ENCODE peak calls at places on chromosomes 16 and 17, in nine cellular contexts. One of them, this sample, is unnamed.

GRCh38 chr16:13552960-13553257 is 367.0 kb upstream of the ERCC4 start:
- DNase-seq in neural crest cell: no peak
- DNase-seq in AG04449: no peak
- DNase-seq in HCT116: no peak
- DNase-seq in AG04450: no peak
- DNase-seq in astrocyte of the cerebellum: no peak
- DNase-seq in transverse colon: no peak
- DNase-seq in HFF-Myc: no peak
- DNase-seq in bronchial epithelial cell: no peak
- DNase-seq in this sample: no peak

GRCh38 chr16:53089434-53090270 is 34.9 kb downstream of the CHD9 start:
- DNase-seq in neural crest cell: no peak
- DNase-seq in AG04449: no peak
- DNase-seq in HCT116: no peak
- DNase-seq in AG04450: no peak
- DNase-seq in astrocyte of the cerebellum: peak
- DNase-seq in transverse colon: no peak
- DNase-seq in HFF-Myc: no peak
- DNase-seq in bronchial epithelial cell: no peak
- DNase-seq in this sample: no peak

GRCh38 chr16:84177740-84178070 is 9.2 kb downstream of the TAF1C start:
- DNase-seq in neural crest cell: no peak
- DNase-seq in AG04449: peak
- DNase-seq in HCT116: no peak
- DNase-seq in AG04450: peak
- DNase-seq in astrocyte of the cerebellum: no peak
- DNase-seq in transverse colon: no peak
- DNase-seq in HFF-Myc: no peak
- DNase-seq in bronchial epithelial cell: peak
- DNase-seq in this sample: no peak

GRCh38 chr17:55625516-55625915 is 97.1 kb downstream of the TMEM100 start:
- DNase-seq in neural crest cell: no peak
- DNase-seq in AG04449: no peak
- DNase-seq in HCT116: no peak
- DNase-seq in AG04450: no peak
- DNase-seq in astrocyte of the cerebellum: no peak
- DNase-seq in transverse colon: no peak
- DNase-seq in HFF-Myc: no peak
- DNase-seq in bronchial epithelial cell: no peak
- DNase-seq in this sample: no peak

GRCh38 chr16:20023190-20023589 is 50.5 kb downstream of the GPR139 start:
- DNase-seq in neural crest cell: peak
- DNase-seq in AG04449: no peak
- DNase-seq in HCT116: no peak
- DNase-seq in AG04450: no peak
- DNase-seq in astrocyte of the cerebellum: peak
- DNase-seq in transverse colon: no peak
- DNase-seq in HFF-Myc: no peak
- DNase-seq in bronchial epithelial cell: peak
- DNase-seq in this sample: no peak

GRCh38 chr17:39740357-39741111 is 2.8 kb downstream of the GRB7 start:
- DNase-seq in neural crest cell: no peak
- DNase-seq in AG04449: no peak
- DNase-seq in HCT116: peak
- DNase-seq in AG04450: no peak
- DNase-seq in astrocyte of the cerebellum: no peak
- DNase-seq in transverse colon: peak
- DNase-seq in HFF-Myc: no peak
- DNase-seq in bronchial epithelial cell: peak
- DNase-seq in this sample: no peak

GRCh38 chr17:81648013-81648706 is 8.2 kb downstream of the PDE6G start:
- DNase-seq in neural crest cell: no peak
- DNase-seq in AG04449: no peak
- DNase-seq in HCT116: no peak
- DNase-seq in AG04450: no peak
- DNase-seq in astrocyte of the cerebellum: no peak
- DNase-seq in transverse colon: no peak
- DNase-seq in HFF-Myc: no peak
- DNase-seq in bronchial epithelial cell: no peak
- DNase-seq in this sample: no peak

GRCh38 chr16:55152875-55153390 is 171.1 kb upstream of the IRX6 start:
- DNase-seq in neural crest cell: no peak
- DNase-seq in AG04449: no peak
- DNase-seq in HCT116: no peak
- DNase-seq in AG04450: no peak
- DNase-seq in astrocyte of the cerebellum: no peak
- DNase-seq in transverse colon: no peak
- DNase-seq in HFF-Myc: no peak
- DNase-seq in bronchial epithelial cell: peak
- DNase-seq in this sample: no peak

GRCh38 chr16:14140916-14141315 is 69.8 kb downstream of the MRTFB start:
- DNase-seq in neural crest cell: no peak
- DNase-seq in AG04449: no peak
- DNase-seq in HCT116: no peak
- DNase-seq in AG04450: no peak
- DNase-seq in astrocyte of the cerebellum: no peak
- DNase-seq in transverse colon: no peak
- DNase-seq in HFF-Myc: no peak
- DNase-seq in bronchial epithelial cell: no peak
- DNase-seq in this sample: no peak

GRCh38 chr17:60167095-60167741 is 17.4 kb downstream of the CA4 start:
- DNase-seq in neural crest cell: no peak
- DNase-seq in AG04449: no peak
- DNase-seq in HCT116: no peak
- DNase-seq in AG04450: no peak
- DNase-seq in astrocyte of the cerebellum: no peak
- DNase-seq in transverse colon: no peak
- DNase-seq in HFF-Myc: no peak
- DNase-seq in bronchial epithelial cell: peak
- DNase-seq in this sample: no peak

GRCh38 chr16:84518804-84519341 is 14.4 kb upstream of the MEAK7 start:
- DNase-seq in neural crest cell: no peak
- DNase-seq in AG04449: no peak
- DNase-seq in HCT116: no peak
- DNase-seq in AG04450: no peak
- DNase-seq in astrocyte of the cerebellum: no peak
- DNase-seq in transverse colon: peak
- DNase-seq in HFF-Myc: no peak
- DNase-seq in bronchial epithelial cell: no peak
- DNase-seq in this sample: no peak

GRCh38 chr16:19384656-19385055 is 33.0 kb upstream of the TMC5 start:
- DNase-seq in neural crest cell: no peak
- DNase-seq in AG04449: no peak
- DNase-seq in HCT116: peak
- DNase-seq in AG04450: no peak
- DNase-seq in astrocyte of the cerebellum: no peak
- DNase-seq in transverse colon: peak
- DNase-seq in HFF-Myc: no peak
- DNase-seq in bronchial epithelial cell: peak
- DNase-seq in this sample: no peak

GRCh38 chr17:73255671-73256181 is 6.0 kb downstream of the CPSF4L start:
- DNase-seq in neural crest cell: peak
- DNase-seq in AG04449: no peak
- DNase-seq in HCT116: peak
- DNase-seq in AG04450: no peak
- DNase-seq in astrocyte of the cerebellum: no peak
- DNase-seq in transverse colon: peak
- DNase-seq in HFF-Myc: no peak
- DNase-seq in bronchial epithelial cell: peak
- DNase-seq in this sample: no peak

GRCh38 chr16:11586856-11587642 is at the start of gene LITAF:
- DNase-seq in neural crest cell: peak
- DNase-seq in AG04449: no peak
- DNase-seq in HCT116: no peak
- DNase-seq in AG04450: no peak
- DNase-seq in astrocyte of the cerebellum: no peak
- DNase-seq in transverse colon: peak
- DNase-seq in HFF-Myc: no peak
- DNase-seq in bronchial epithelial cell: no peak
- DNase-seq in this sample: no peak
- TF ChIP-seq CTCF in neural crest cell: no peak
- TF ChIP-seq CTCF in AG04449: no peak
- TF ChIP-seq CTCF in HCT116: no peak
- TF ChIP-seq CTCF in AG04450: no peak
- TF ChIP-seq CTCF in astrocyte of the cerebellum: no peak
- TF ChIP-seq CTCF in transverse colon: no peak
- TF ChIP-seq CTCF in HFF-Myc: no peak
- TF ChIP-seq CTCF in bronchial epithelial cell: peak
- TF ChIP-seq CTCF in this sample: no peak

GRCh38 chr16:56279914-56280313 is 88.6 kb downstream of the GNAO1 start:
- DNase-seq in neural crest cell: no peak
- DNase-seq in AG04449: no peak
- DNase-seq in HCT116: no peak
- DNase-seq in AG04450: no peak
- DNase-seq in astrocyte of the cerebellum: no peak
- DNase-seq in transverse colon: no peak
- DNase-seq in HFF-Myc: no peak
- DNase-seq in bronchial epithelial cell: no peak
- DNase-seq in this sample: no peak

GRCh38 chr16:56282455-56282854 is 91.2 kb downstream of the GNAO1 start:
- DNase-seq in neural crest cell: no peak
- DNase-seq in AG04449: no peak
- DNase-seq in HCT116: no peak
- DNase-seq in AG04450: no peak
- DNase-seq in astrocyte of the cerebellum: no peak
- DNase-seq in transverse colon: no peak
- DNase-seq in HFF-Myc: no peak
- DNase-seq in bronchial epithelial cell: no peak
- DNase-seq in this sample: no peak

GRCh38 chr16:56279132-56279531 is 87.8 kb downstream of the GNAO1 start:
- DNase-seq in neural crest cell: no peak
- DNase-seq in AG04449: no peak
- DNase-seq in HCT116: no peak
- DNase-seq in AG04450: no peak
- DNase-seq in astrocyte of the cerebellum: no peak
- DNase-seq in transverse colon: peak
- DNase-seq in HFF-Myc: no peak
- DNase-seq in bronchial epithelial cell: peak
- DNase-seq in this sample: no peak

GRCh38 chr16:56278196-56278855 is 87.0 kb downstream of the GNAO1 start:
- DNase-seq in neural crest cell: no peak
- DNase-seq in AG04449: no peak
- DNase-seq in HCT116: no peak
- DNase-seq in AG04450: no peak
- DNase-seq in astrocyte of the cerebellum: no peak
- DNase-seq in transverse colon: no peak
- DNase-seq in HFF-Myc: no peak
- DNase-seq in bronchial epithelial cell: no peak
- DNase-seq in this sample: no peak

DNA sequence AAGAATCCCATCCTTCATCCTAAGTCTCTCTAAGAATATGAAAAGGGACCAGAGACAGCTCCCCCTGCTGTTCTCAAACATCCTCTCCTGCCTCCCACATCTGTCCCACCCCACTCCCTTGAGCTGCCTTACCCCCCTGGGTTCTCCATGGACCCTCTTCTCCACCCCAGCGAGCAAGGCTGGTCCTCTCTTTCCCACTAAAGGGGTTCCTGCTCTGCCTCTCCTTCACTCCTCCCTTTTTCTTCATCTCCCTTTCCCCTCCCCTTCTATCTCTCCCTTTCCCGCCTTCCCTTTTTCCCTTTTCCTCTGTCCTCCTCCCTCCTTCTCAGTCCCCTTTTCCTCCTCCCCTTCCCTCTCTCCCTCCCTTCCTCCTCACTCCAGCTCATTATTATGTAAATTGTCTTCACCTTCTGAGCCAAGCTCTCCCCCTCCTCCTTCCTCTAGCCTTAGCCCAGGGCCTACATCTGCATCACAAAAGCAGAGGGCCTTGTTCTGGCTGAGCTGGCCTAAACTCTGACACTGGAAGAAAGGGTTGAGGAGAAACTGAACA is 90.0 kb downstream of the GNAO1 start:
- DNase-seq in neural crest cell: peak
- DNase-seq in AG04449: no peak
- DNase-seq in HCT116: no peak
- DNase-seq in AG04450: no peak
- DNase-seq in astrocyte of the cerebellum: no peak
- DNase-seq in transverse colon: no peak
- DNase-seq in HFF-Myc: no peak
- DNase-seq in bronchial epithelial cell: peak
- DNase-seq in this sample: no peak
- TF ChIP-seq CTCF in neural crest cell: peak
- TF ChIP-seq CTCF in AG04449: peak
- TF ChIP-seq CTCF in HCT116: peak
- TF ChIP-seq CTCF in AG04450: peak
- TF ChIP-seq CTCF in astrocyte of the cerebellum: peak
- TF ChIP-seq CTCF in transverse colon: no peak
- TF ChIP-seq CTCF in HFF-Myc: peak
- TF ChIP-seq CTCF in bronchial epithelial cell: peak
- TF ChIP-seq CTCF in this sample: peak

DNA sequence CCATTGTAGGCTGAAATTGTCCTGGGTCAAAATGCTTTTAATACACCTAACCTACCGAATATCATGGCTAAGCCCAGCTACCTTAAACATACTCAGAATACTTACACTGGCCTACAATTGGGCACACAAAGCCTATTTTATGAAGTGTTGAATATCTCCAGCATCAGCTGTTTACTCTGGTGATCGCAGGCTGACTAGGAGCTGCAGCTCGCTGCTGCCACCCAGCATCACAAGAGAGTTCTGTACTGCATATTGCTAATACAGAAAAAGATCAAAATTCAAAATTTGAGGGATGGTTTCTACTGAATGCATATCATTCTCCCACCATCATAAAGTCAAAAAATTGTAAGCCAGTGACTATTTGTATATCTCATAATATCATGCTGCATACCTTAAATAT is 55.3 kb downstream of the ULK2 start:
- DNase-seq in neural crest cell: no peak
- DNase-seq in AG04449: peak
- DNase-seq in HCT116: no peak
- DNase-seq in AG04450: no peak
- DNase-seq in astrocyte of the cerebellum: no peak
- DNase-seq in transverse colon: no peak
- DNase-seq in HFF-Myc: peak
- DNase-seq in bronchial epithelial cell: no peak
- DNase-seq in this sample: no peak
- TF ChIP-seq CTCF in neural crest cell: no peak
- TF ChIP-seq CTCF in AG04449: peak
- TF ChIP-seq CTCF in HCT116: peak
- TF ChIP-seq CTCF in AG04450: peak
- TF ChIP-seq CTCF in astrocyte of the cerebellum: peak
- TF ChIP-seq CTCF in transverse colon: no peak
- TF ChIP-seq CTCF in HFF-Myc: peak
- TF ChIP-seq CTCF in bronchial epithelial cell: peak
- TF ChIP-seq CTCF in this sample: peak

DNA sequence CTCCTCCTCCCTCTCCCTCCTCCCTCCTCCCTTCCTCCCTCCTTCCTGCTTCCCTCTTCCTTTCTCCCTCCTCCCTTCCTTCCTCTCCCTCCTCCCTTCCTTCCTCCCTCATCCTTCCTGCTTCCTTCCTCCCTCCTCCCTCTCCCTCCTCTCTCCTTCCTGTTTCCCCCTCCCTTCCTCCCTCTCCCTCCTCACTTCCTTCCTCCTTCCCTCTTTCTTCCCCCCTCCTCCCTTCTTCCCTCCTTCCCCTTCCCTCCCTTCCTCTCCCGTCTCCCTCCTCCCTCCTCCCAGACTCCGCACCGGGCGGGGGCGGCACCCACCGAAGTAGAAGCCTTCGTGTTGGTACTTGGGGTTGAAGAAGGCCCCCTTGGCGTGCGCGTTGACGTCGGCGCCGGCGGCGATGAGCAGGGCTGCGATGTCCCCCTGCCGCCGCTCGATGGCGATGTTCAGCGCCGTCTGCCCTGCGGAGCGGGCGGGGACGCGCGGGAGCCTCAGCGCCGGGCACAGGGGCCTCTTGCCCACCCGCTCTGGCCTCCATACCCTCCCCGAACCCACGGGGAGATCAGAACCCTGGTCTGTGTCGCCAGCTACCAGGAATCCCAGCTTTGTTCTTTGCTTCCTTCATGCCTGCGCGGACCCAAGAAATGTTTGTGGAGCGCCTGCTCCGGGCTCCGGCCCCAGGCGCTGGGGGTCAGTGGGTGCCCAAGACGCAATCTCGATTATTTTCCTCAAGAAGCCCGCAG is 22.2 kb downstream of the TRPV3 start:
- DNase-seq in neural crest cell: peak
- DNase-seq in AG04449: no peak
- DNase-seq in HCT116: peak
- DNase-seq in AG04450: no peak
- DNase-seq in astrocyte of the cerebellum: peak
- DNase-seq in transverse colon: peak
- DNase-seq in HFF-Myc: no peak
- DNase-seq in bronchial epithelial cell: peak
- DNase-seq in this sample: no peak
- TF ChIP-seq CTCF in neural crest cell: peak
- TF ChIP-seq CTCF in AG04449: peak
- TF ChIP-seq CTCF in HCT116: peak
- TF ChIP-seq CTCF in AG04450: peak
- TF ChIP-seq CTCF in astrocyte of the cerebellum: peak
- TF ChIP-seq CTCF in transverse colon: peak
- TF ChIP-seq CTCF in HFF-Myc: peak
- TF ChIP-seq CTCF in bronchial epithelial cell: peak
- TF ChIP-seq CTCF in this sample: peak